ENCODE peak calls at places on chromosomes 5 and 9, in six cellular contexts. G, I, C, P, O and Y are unnamed samples.

GRCh38 chr5:172276214-172276613 is 7.3 kb downstream of the UBTD2 start:
- DNase-seq in G (no peak), I (no peak), C (no peak), P (peak; percentile 25), O (no peak), Y (no peak)

GRCh38 chr5:20832204-20833080 is 844.4 kb upstream of the CDH18 start:
- DNase-seq in G (no peak), I (no peak), C (no peak), P (no peak), O (no peak), Y (no peak)

GRCh38 chr5:14309864-14310531 is 166.9 kb downstream of the TRIO start:
- DNase-seq in G (no peak), I (no peak), C (no peak), P (no peak), O (no peak), Y (no peak)

GRCh38 chr9:2621678-2622360 is at the start of gene VLDLR:
- DNase-seq in G (peak; percentile 20), I (peak; percentile 43), C (peak; percentile 71), P (peak; percentile 33), O (no peak), Y (peak; percentile 81)

GRCh38 chr5:89707891-89708290 is 701.7 kb downstream of the CETN3 start:
- DNase-seq in G (no peak), I (no peak), C (no peak), P (no peak), O (no peak), Y (no peak)

GRCh38 chr5:59485629-59486439 is 407.7 kb downstream of the PDE4D start:
- DNase-seq in G (peak; percentile 36), I (no peak), C (no peak), P (no peak), O (no peak), Y (no peak)

GRCh38 chr5:173385832-173386360 is 57.7 kb upstream of the STC2 start:
- DNase-seq in G (no peak), I (no peak), C (no peak), P (no peak), O (no peak), Y (no peak)

GRCh38 chr9:100637787-100638186 is 59.9 kb downstream of the CAVIN4 start:
- DNase-seq in G (no peak), I (no peak), C (peak; percentile 24), P (peak; percentile 16), O (peak; percentile 50), Y (no peak)

GRCh38 chr9:84782228-84782866 is 112.8 kb downstream of the NTRK2 start:
- DNase-seq in G (peak; percentile 72), I (no peak), C (no peak), P (no peak), O (no peak), Y (no peak)

GRCh38 chr5:141040763-141041426 is 10.3 kb upstream of the PCDHB1 start:
- DNase-seq in G (peak; percentile 45), I (peak; percentile 96), C (peak; percentile 98), P (peak; percentile 87), O (peak; percentile 98), Y (peak; percentile 61)

GRCh38 chr9:126532489-126532888 is 81.2 kb upstream of the LMX1B start:
- DNase-seq in G (no peak), I (no peak), C (no peak), P (no peak), O (no peak), Y (peak; percentile 67)

GRCh38 chr5:81247441-81247972 is 14.4 kb downstream of the CKMT2 start:
- DNase-seq in G (peak; percentile 84), I (no peak), C (no peak), P (no peak), O (no peak), Y (no peak)

GRCh38 chr5:62593331-62593730 is 14.7 kb downstream of the LRRC70 start:
- DNase-seq in G (peak; percentile 25), I (no peak), C (no peak), P (no peak), O (no peak), Y (no peak)

GRCh38 chr9:136984464-136985026 is 1.8 kb downstream of the LCNL1 start:
- DNase-seq in G (no peak), I (no peak), C (no peak), P (no peak), O (no peak), Y (no peak)
- H3K4me3 ChIP-seq in G (no peak overlapping the region), I (no peak overlapping the region), C (no peak overlapping the region), P (no peak overlapping the region), O (peak overlapping the region; percentile 21), Y (no peak overlapping the region)

GRCh38 chr9:37984278-37984671 is 80.3 kb upstream of the SLC25A51 start:
- DNase-seq in G (no peak), I (no peak), C (no peak), P (no peak), O (no peak), Y (peak; percentile 3)

GRCh38 chr9:37986001-37986400 is 82.1 kb upstream of the SLC25A51 start:
- DNase-seq in G (no peak), I (no peak), C (no peak), P (no peak), O (no peak), Y (peak; percentile 48)

GRCh38 chr9:37983381-37984067 is 79.6 kb upstream of the SLC25A51 start:
- DNase-seq in G (no peak), I (no peak), C (no peak), P (no peak), O (no peak), Y (peak; percentile 58)

GRCh38 chr9:37986771-37987258 is 82.2 kb downstream of the SHB start:
- DNase-seq in G (no peak), I (no peak), C (no peak), P (no peak), O (no peak), Y (no peak)

GRCh38 chr9:37984672-37985611 is 81.0 kb upstream of the SLC25A51 start:
- DNase-seq in G (peak; percentile 83), I (no peak), C (no peak), P (no peak), O (no peak), Y (peak; percentile 92)
- TF ChIP-seq CTCF in G (no peak), I (no peak), C (no peak), P (no peak), O (no peak), Y (no peak)

DNA sequence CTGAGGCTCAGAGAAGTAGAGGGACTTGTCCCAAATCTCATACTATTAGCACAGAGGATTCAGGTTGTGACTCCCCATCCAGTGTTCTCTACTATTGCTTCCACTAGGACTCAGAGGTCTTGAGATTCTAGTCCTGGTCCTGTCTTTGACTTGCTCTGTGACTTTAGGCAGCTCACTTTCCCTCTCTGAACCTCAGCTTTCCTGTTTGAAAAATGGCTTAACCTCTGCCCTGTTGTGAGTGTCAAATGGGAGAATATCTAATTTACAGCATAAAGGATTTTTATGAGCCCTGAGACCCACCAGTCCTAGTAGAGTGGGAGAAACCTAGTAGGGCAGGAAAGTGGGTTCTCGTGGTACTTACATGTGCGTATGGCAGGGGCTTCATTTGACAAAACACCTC is 73.0 kb downstream of the PPARGC1B start:
- DNase-seq in G (no peak), I (no peak), C (no peak), P (no peak), O (no peak), Y (no peak)
- H2AFZ ChIP-seq in G (no peak overlapping the region), I (no peak overlapping the region), C (no peak overlapping the region), P (no peak overlapping the region), O (no peak overlapping the region), Y (no peak overlapping the region)

DNA sequence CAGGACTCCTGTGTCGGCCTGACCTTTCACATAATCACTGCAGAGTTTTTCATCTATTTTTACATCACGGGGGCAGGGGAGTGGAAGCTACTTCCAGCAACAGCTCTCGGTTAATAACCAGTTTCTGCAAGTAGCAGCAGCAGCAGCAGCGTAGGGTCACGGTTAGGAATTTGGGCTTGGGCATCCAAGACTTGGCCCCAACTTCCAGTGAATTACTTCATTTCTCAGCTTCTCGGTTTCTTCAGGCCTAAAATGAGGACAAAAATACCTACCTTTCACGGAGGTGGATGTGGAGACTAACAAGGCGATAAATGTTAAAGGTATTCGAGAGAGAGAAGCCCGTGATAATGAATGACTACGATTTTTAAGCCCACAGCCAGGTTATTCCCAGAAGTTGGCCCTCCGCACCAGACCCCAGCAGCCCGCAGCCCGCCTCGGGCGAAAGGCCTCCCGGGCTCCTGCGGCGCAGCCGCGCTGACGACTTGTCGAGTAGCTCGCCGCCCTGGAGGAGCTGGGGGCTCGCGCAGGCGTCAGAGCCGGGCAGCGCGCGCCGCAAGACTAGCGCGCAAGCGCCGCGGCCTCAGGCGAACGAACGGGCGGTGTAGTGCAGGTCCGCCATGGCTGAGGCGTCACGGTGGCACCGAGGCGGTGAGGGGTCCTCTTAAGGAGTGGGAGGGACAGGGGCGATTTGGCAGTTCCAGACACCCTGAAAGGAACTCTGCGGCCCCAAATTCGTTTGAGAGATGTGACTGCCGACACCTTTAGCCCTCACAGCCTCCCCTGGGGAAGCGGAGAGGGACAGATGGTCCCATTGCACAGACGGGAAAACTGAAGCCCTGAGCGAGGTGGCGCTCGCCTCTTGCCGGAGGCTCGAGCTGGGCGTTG is at the start of gene PKD2L2:
- DNase-seq in G (peak; percentile 90), I (peak; percentile 96), C (peak; percentile 77), P (peak; percentile 87), O (peak; percentile 1), Y (peak; percentile 91)
- H3K4me3 ChIP-seq in G (peak within 1 kb of the TSS; percentile 53), I (peak within 1 kb of the TSS; percentile 75), C (no peak within 1 kb of the TSS), P (peak within 1 kb of the TSS; percentile 67), O (no peak within 1 kb of the TSS), Y (peak within 1 kb of the TSS; percentile 85)

GRCh38 chr5:144697847-144698262 is 527.2 kb downstream of the KCTD16 start:
- DNase-seq in G (peak; percentile 99), I (no peak), C (peak; percentile 5), P (no peak), O (no peak), Y (peak; percentile 45)
- TF ChIP-seq CTCF in G (peak; percentile 32), I (no peak), C (no peak), P (no peak), O (peak; percentile 17), Y (peak; percentile 24)

GRCh38 chr5:153489611-153490010 is 859 bp upstream of the GRIA1 start:
- DNase-seq in G (peak; percentile 53), I (no peak), C (no peak), P (no peak), O (no peak), Y (peak; percentile 81)

GRCh38 chr5:153491408-153491807 is 938 bp downstream of the GRIA1 start:
- DNase-seq in G (no peak), I (no peak), C (no peak), P (no peak), O (no peak), Y (no peak)

GRCh38 chr5:153490124-153491085 is at the start of gene GRIA1:
- DNase-seq in G (peak; percentile 32), I (no peak), C (peak; percentile 38), P (no peak), O (peak; percentile 31), Y (no peak)
- H2AFZ ChIP-seq in G (peak within 1 kb of the TSS; percentile 78), I (no peak within 1 kb of the TSS), C (peak within 1 kb of the TSS; percentile 69), P (no peak within 1 kb of the TSS), O (peak within 1 kb of the TSS; percentile 100), Y (peak within 1 kb of the TSS; percentile 83)

GRCh38 chr5:7396169-7397004 is 449 bp downstream of the ADCY2 start:
- DNase-seq in G (peak; percentile 34), I (peak; percentile 9), C (peak; percentile 41), P (no peak), O (no peak), Y (peak; percentile 80)
- H3K4me3 ChIP-seq in G (no peak overlapping the region), I (peak overlapping the region; percentile 42), C (peak overlapping the region; percentile 49), P (no peak overlapping the region), O (peak overlapping the region; percentile 92), Y (no peak overlapping the region)